ENCODE peak calls at places on chromosome 14, in five cellular contexts. One of them, this sample, is unnamed.

GRCh38 chr14:96461950-96462798 is 40.0 kb upstream of the PAPOLA start:
- DNase-seq in H4: no peak
- DNase-seq in lower lobe of right lung: no peak
- DNase-seq in iPS-NIHi11: peak
- DNase-seq in DMS53: peak
- DNase-seq in this sample: no peak

GRCh38 chr14:94400454-94400853 is 12.1 kb upstream of the SERPINA1 start:
- DNase-seq in DMS53: no peak
- DNase-seq in lower lobe of right lung: no peak
- DNase-seq in H4: no peak
- DNase-seq in iPS-NIHi11: no peak
- DNase-seq in this sample: no peak

GRCh38 chr14:30728471-30728870 is 106.4 kb downstream of the SCFD1 start:
- DNase-seq in H4: no peak
- DNase-seq in lower lobe of right lung: no peak
- DNase-seq in DMS53: no peak
- DNase-seq in iPS-NIHi11: no peak
- DNase-seq in this sample: no peak

GRCh38 chr14:62768753-62769152 is 276.5 kb downstream of the KCNH5 start:
- DNase-seq in DMS53: no peak
- DNase-seq in iPS-NIHi11: no peak
- DNase-seq in lower lobe of right lung: no peak
- DNase-seq in H4: no peak
- DNase-seq in this sample: no peak

GRCh38 chr14:76647699-76648298 is 113.5 kb upstream of the VASH1 start:
- DNase-seq in iPS-NIHi11: peak
- DNase-seq in H4: peak
- DNase-seq in DMS53: peak
- DNase-seq in lower lobe of right lung: no peak
- DNase-seq in this sample: peak

GRCh38 chr14:104977681-104978647 is at the start of gene AHNAK2:
- DNase-seq in lower lobe of right lung: peak
- DNase-seq in H4: no peak
- DNase-seq in iPS-NIHi11: peak
- DNase-seq in DMS53: peak
- DNase-seq in this sample: peak

GRCh38 chr14:79016828-79017505 is 846.8 kb downstream of the NRXN3 start:
- DNase-seq in H4: peak
- DNase-seq in iPS-NIHi11: no peak
- DNase-seq in lower lobe of right lung: no peak
- DNase-seq in DMS53: peak
- DNase-seq in this sample: peak

GRCh38 chr14:55849833-55850232 is 268.4 kb upstream of the PELI2 start:
- DNase-seq in lower lobe of right lung: no peak
- DNase-seq in iPS-NIHi11: no peak
- DNase-seq in H4: no peak
- DNase-seq in DMS53: no peak
- DNase-seq in this sample: no peak

GRCh38 chr14:77615231-77616132 is 955 bp downstream of the SPTLC2 start:
- DNase-seq in DMS53: peak
- DNase-seq in lower lobe of right lung: no peak
- DNase-seq in H4: no peak
- DNase-seq in iPS-NIHi11: no peak
- DNase-seq in this sample: no peak

GRCh38 chr14:77324816-77325745 is 4.2 kb downstream of the GSTZ1 start:
- DNase-seq in lower lobe of right lung: no peak
- DNase-seq in iPS-NIHi11: no peak
- DNase-seq in DMS53: peak
- DNase-seq in H4: no peak
- DNase-seq in this sample: no peak

GRCh38 chr14:83992857-83993256 is 1537.1 kb upstream of the FLRT2 start:
- DNase-seq in iPS-NIHi11: no peak
- DNase-seq in lower lobe of right lung: no peak
- DNase-seq in H4: no peak
- DNase-seq in DMS53: no peak
- DNase-seq in this sample: no peak

GRCh38 chr14:20606190-20606901 is 15.2 kb upstream of the RNASE12 start:
- DNase-seq in lower lobe of right lung: no peak
- DNase-seq in iPS-NIHi11: peak
- DNase-seq in H4: peak
- DNase-seq in DMS53: peak
- DNase-seq in this sample: no peak

GRCh38 chr14:31360919-31361662 is 59.3 kb downstream of the HEATR5A start:
- DNase-seq in lower lobe of right lung: no peak
- DNase-seq in iPS-NIHi11: no peak
- DNase-seq in H4: no peak
- DNase-seq in DMS53: no peak
- DNase-seq in this sample: no peak

GRCh38 chr14:37870170-37870569 is 274.7 kb downstream of the TTC6 start:
- DNase-seq in H4: no peak
- DNase-seq in DMS53: no peak
- DNase-seq in lower lobe of right lung: no peak
- DNase-seq in iPS-NIHi11: no peak
- DNase-seq in this sample: no peak

GRCh38 chr14:90730367-90730766 is 85.9 kb downstream of the TTC7B start:
- DNase-seq in DMS53: no peak
- DNase-seq in iPS-NIHi11: no peak
- DNase-seq in H4: no peak
- DNase-seq in lower lobe of right lung: no peak
- DNase-seq in this sample: no peak

GRCh38 chr14:44914849-44915248 is 46.9 kb downstream of the KLHL28 start:
- DNase-seq in lower lobe of right lung: no peak
- DNase-seq in H4: no peak
- DNase-seq in DMS53: no peak
- DNase-seq in iPS-NIHi11: no peak
- DNase-seq in this sample: no peak

GRCh38 chr14:64645220-64645891 is 58.9 kb upstream of the PLEKHG3 start:
- DNase-seq in H4: peak
- DNase-seq in lower lobe of right lung: no peak
- DNase-seq in DMS53: no peak
- DNase-seq in iPS-NIHi11: peak
- DNase-seq in this sample: peak

GRCh38 chr14:88998027-88998426 is 173.6 kb downstream of the TTC8 start:
- DNase-seq in H4: no peak
- DNase-seq in lower lobe of right lung: no peak
- DNase-seq in DMS53: no peak
- DNase-seq in iPS-NIHi11: no peak
- DNase-seq in this sample: no peak

GRCh38 chr14:34662558-34663088 is 32.7 kb upstream of the SNX6 start:
- DNase-seq in H4: no peak
- DNase-seq in iPS-NIHi11: no peak
- DNase-seq in DMS53: no peak
- DNase-seq in lower lobe of right lung: no peak
- DNase-seq in this sample: no peak

GRCh38 chr14:51068268-51068667 is 26.6 kb downstream of the TRIM9 start:
- DNase-seq in H4: no peak
- DNase-seq in iPS-NIHi11: no peak
- DNase-seq in DMS53: no peak
- DNase-seq in lower lobe of right lung: no peak
- DNase-seq in this sample: no peak

GRCh38 chr14:21320913-21321312 is 41.0 kb downstream of the RPGRIP1 start:
- DNase-seq in H4: no peak
- DNase-seq in DMS53: peak
- DNase-seq in lower lobe of right lung: no peak
- DNase-seq in iPS-NIHi11: no peak
- DNase-seq in this sample: no peak